ENCODE peak calls at places on chromosomes 13 and 19, in five cellular contexts. One of them, this sample, is unnamed.

GRCh38 chr13:21310220-21310619 is 133.8 kb downstream of the MRPL57 start:
- DNase-seq in colonic mucosa: no peak
- DNase-seq in stimulated activated CD4-positive, alpha-beta T cell treated with anti-CD3 and anti-CD28 coated beads, Interleukin-4, amount 100 ng/mL, for 1 hour: no peak
- DNase-seq in neural crest cell: no peak
- DNase-seq in choroid plexus epithelial cell: no peak
- DNase-seq in this sample: no peak

GRCh38 chr13:97932006-97932405 is 21.5 kb upstream of the IPO5 start:
- DNase-seq in colonic mucosa: no peak
- DNase-seq in stimulated activated CD4-positive, alpha-beta T cell treated with anti-CD3 and anti-CD28 coated beads, Interleukin-4, amount 100 ng/mL, for 1 hour: no peak
- DNase-seq in neural crest cell: no peak
- DNase-seq in choroid plexus epithelial cell: no peak
- DNase-seq in this sample: no peak

GRCh38 chr13:76871332-76871945 is 14.8 kb downstream of the KCTD12 start:
- DNase-seq in colonic mucosa: no peak
- DNase-seq in stimulated activated CD4-positive, alpha-beta T cell treated with anti-CD3 and anti-CD28 coated beads, Interleukin-4, amount 100 ng/mL, for 1 hour: no peak
- DNase-seq in neural crest cell: no peak
- DNase-seq in choroid plexus epithelial cell: no peak
- DNase-seq in this sample: no peak

GRCh38 chr13:92320323-92320722 is 906.3 kb upstream of the GPC6 start:
- DNase-seq in colonic mucosa: no peak
- DNase-seq in stimulated activated CD4-positive, alpha-beta T cell treated with anti-CD3 and anti-CD28 coated beads, Interleukin-4, amount 100 ng/mL, for 1 hour: no peak
- DNase-seq in neural crest cell: no peak
- DNase-seq in choroid plexus epithelial cell: no peak
- DNase-seq in this sample: no peak

GRCh38 chr19:290539-291521 is at the start of gene PLPP2:
- DNase-seq in colonic mucosa: peak
- DNase-seq in stimulated activated CD4-positive, alpha-beta T cell treated with anti-CD3 and anti-CD28 coated beads, Interleukin-4, amount 100 ng/mL, for 1 hour: peak
- DNase-seq in neural crest cell: no peak
- DNase-seq in choroid plexus epithelial cell: peak
- DNase-seq in this sample: peak

GRCh38 chr19:32908641-32909190 is 39.1 kb upstream of the SLC7A9 start:
- DNase-seq in colonic mucosa: no peak
- DNase-seq in stimulated activated CD4-positive, alpha-beta T cell treated with anti-CD3 and anti-CD28 coated beads, Interleukin-4, amount 100 ng/mL, for 1 hour: no peak
- DNase-seq in neural crest cell: no peak
- DNase-seq in choroid plexus epithelial cell: no peak
- DNase-seq in this sample: no peak

GRCh38 chr13:91369432-91369831 is 21.9 kb downstream of the MIR17HG start:
- DNase-seq in colonic mucosa: no peak
- DNase-seq in stimulated activated CD4-positive, alpha-beta T cell treated with anti-CD3 and anti-CD28 coated beads, Interleukin-4, amount 100 ng/mL, for 1 hour: peak
- DNase-seq in neural crest cell: no peak
- DNase-seq in choroid plexus epithelial cell: peak
- DNase-seq in this sample: peak

GRCh38 chr13:112446347-112446861 is 70.2 kb downstream of the SPACA7 start:
- DNase-seq in colonic mucosa: peak
- DNase-seq in stimulated activated CD4-positive, alpha-beta T cell treated with anti-CD3 and anti-CD28 coated beads, Interleukin-4, amount 100 ng/mL, for 1 hour: no peak
- DNase-seq in neural crest cell: no peak
- DNase-seq in choroid plexus epithelial cell: no peak
- DNase-seq in this sample: no peak

GRCh38 chr13:79874396-79875360 is 393.7 kb downstream of the NDFIP2 start:
- DNase-seq in colonic mucosa: no peak
- DNase-seq in stimulated activated CD4-positive, alpha-beta T cell treated with anti-CD3 and anti-CD28 coated beads, Interleukin-4, amount 100 ng/mL, for 1 hour: no peak
- DNase-seq in neural crest cell: no peak
- DNase-seq in choroid plexus epithelial cell: no peak
- DNase-seq in this sample: no peak

GRCh38 chr13:26977541-26977940 is 194.1 kb downstream of the USP12 start:
- DNase-seq in colonic mucosa: no peak
- DNase-seq in stimulated activated CD4-positive, alpha-beta T cell treated with anti-CD3 and anti-CD28 coated beads, Interleukin-4, amount 100 ng/mL, for 1 hour: no peak
- DNase-seq in neural crest cell: no peak
- DNase-seq in choroid plexus epithelial cell: no peak
- DNase-seq in this sample: no peak

GRCh38 chr13:114107686-114108081 is 24.7 kb downstream of the RASA3 start:
- DNase-seq in colonic mucosa: no peak
- DNase-seq in stimulated activated CD4-positive, alpha-beta T cell treated with anti-CD3 and anti-CD28 coated beads, Interleukin-4, amount 100 ng/mL, for 1 hour: no peak
- DNase-seq in neural crest cell: no peak
- DNase-seq in choroid plexus epithelial cell: peak
- DNase-seq in this sample: peak

GRCh38 chr19:53055117-53055516 is 10.6 kb downstream of the ERVV-2 start:
- DNase-seq in colonic mucosa: no peak
- DNase-seq in stimulated activated CD4-positive, alpha-beta T cell treated with anti-CD3 and anti-CD28 coated beads, Interleukin-4, amount 100 ng/mL, for 1 hour: no peak
- DNase-seq in neural crest cell: no peak
- DNase-seq in choroid plexus epithelial cell: peak
- DNase-seq in this sample: no peak

GRCh38 chr19:56765107-56765506 is 75.4 kb downstream of the PEG3 start:
- DNase-seq in colonic mucosa: peak
- DNase-seq in stimulated activated CD4-positive, alpha-beta T cell treated with anti-CD3 and anti-CD28 coated beads, Interleukin-4, amount 100 ng/mL, for 1 hour: peak
- DNase-seq in neural crest cell: no peak
- DNase-seq in choroid plexus epithelial cell: no peak
- DNase-seq in this sample: no peak

GRCh38 chr13:46728777-46729176 is 68.2 kb downstream of the ESD start:
- DNase-seq in colonic mucosa: no peak
- DNase-seq in stimulated activated CD4-positive, alpha-beta T cell treated with anti-CD3 and anti-CD28 coated beads, Interleukin-4, amount 100 ng/mL, for 1 hour: no peak
- DNase-seq in neural crest cell: no peak
- DNase-seq in choroid plexus epithelial cell: peak
- DNase-seq in this sample: no peak

GRCh38 chr19:53254451-53255341 is at the start of gene ZNF677:
- DNase-seq in colonic mucosa: peak
- DNase-seq in stimulated activated CD4-positive, alpha-beta T cell treated with anti-CD3 and anti-CD28 coated beads, Interleukin-4, amount 100 ng/mL, for 1 hour: peak
- DNase-seq in neural crest cell: peak
- DNase-seq in choroid plexus epithelial cell: peak
- DNase-seq in this sample: peak

GRCh38 chr19:38145627-38146026 is 78.4 kb downstream of the DPF1 start:
- DNase-seq in colonic mucosa: no peak
- DNase-seq in stimulated activated CD4-positive, alpha-beta T cell treated with anti-CD3 and anti-CD28 coated beads, Interleukin-4, amount 100 ng/mL, for 1 hour: no peak
- DNase-seq in neural crest cell: no peak
- DNase-seq in choroid plexus epithelial cell: peak
- DNase-seq in this sample: no peak

GRCh38 chr13:111031531-111031961 is 83.6 kb upstream of the ARHGEF7 start:
- DNase-seq in colonic mucosa: no peak
- DNase-seq in stimulated activated CD4-positive, alpha-beta T cell treated with anti-CD3 and anti-CD28 coated beads, Interleukin-4, amount 100 ng/mL, for 1 hour: no peak
- DNase-seq in neural crest cell: no peak
- DNase-seq in choroid plexus epithelial cell: peak
- DNase-seq in this sample: peak

GRCh38 chr13:35600137-35600536 is 123.6 kb upstream of the MAB21L1 start:
- DNase-seq in colonic mucosa: no peak
- DNase-seq in stimulated activated CD4-positive, alpha-beta T cell treated with anti-CD3 and anti-CD28 coated beads, Interleukin-4, amount 100 ng/mL, for 1 hour: no peak
- DNase-seq in neural crest cell: no peak
- DNase-seq in choroid plexus epithelial cell: peak
- DNase-seq in this sample: no peak

GRCh38 chr13:112859817-112860190 is 109.2 kb upstream of the MCF2L start:
- DNase-seq in colonic mucosa: no peak
- DNase-seq in stimulated activated CD4-positive, alpha-beta T cell treated with anti-CD3 and anti-CD28 coated beads, Interleukin-4, amount 100 ng/mL, for 1 hour: no peak
- DNase-seq in neural crest cell: no peak
- DNase-seq in choroid plexus epithelial cell: peak
- DNase-seq in this sample: peak

GRCh38 chr19:46206176-46206575 is 23.4 kb upstream of the IGFL1 start:
- DNase-seq in colonic mucosa: no peak
- DNase-seq in stimulated activated CD4-positive, alpha-beta T cell treated with anti-CD3 and anti-CD28 coated beads, Interleukin-4, amount 100 ng/mL, for 1 hour: no peak
- DNase-seq in neural crest cell: no peak
- DNase-seq in choroid plexus epithelial cell: no peak
- DNase-seq in this sample: no peak

GRCh38 chr13:34349091-34349722 is 531.3 kb downstream of the RFC3 start:
- DNase-seq in colonic mucosa: peak
- DNase-seq in stimulated activated CD4-positive, alpha-beta T cell treated with anti-CD3 and anti-CD28 coated beads, Interleukin-4, amount 100 ng/mL, for 1 hour: no peak
- DNase-seq in neural crest cell: no peak
- DNase-seq in choroid plexus epithelial cell: peak
- DNase-seq in this sample: peak

GRCh38 chr13:51817717-51818116 is 13.8 kb upstream of the DHRS12 start:
- DNase-seq in colonic mucosa: no peak
- DNase-seq in stimulated activated CD4-positive, alpha-beta T cell treated with anti-CD3 and anti-CD28 coated beads, Interleukin-4, amount 100 ng/mL, for 1 hour: no peak
- DNase-seq in neural crest cell: no peak
- DNase-seq in choroid plexus epithelial cell: no peak
- DNase-seq in this sample: no peak

GRCh38 chr19:44603201-44603945 is 10.0 kb upstream of the IGSF23 start:
- DNase-seq in colonic mucosa: no peak
- DNase-seq in stimulated activated CD4-positive, alpha-beta T cell treated with anti-CD3 and anti-CD28 coated beads, Interleukin-4, amount 100 ng/mL, for 1 hour: no peak
- DNase-seq in neural crest cell: no peak
- DNase-seq in choroid plexus epithelial cell: peak
- DNase-seq in this sample: peak

GRCh38 chr19:13484141-13484540 is 22.1 kb downstream of the CACNA1A start:
- DNase-seq in colonic mucosa: no peak
- DNase-seq in stimulated activated CD4-positive, alpha-beta T cell treated with anti-CD3 and anti-CD28 coated beads, Interleukin-4, amount 100 ng/mL, for 1 hour: no peak
- DNase-seq in neural crest cell: no peak
- DNase-seq in choroid plexus epithelial cell: no peak
- DNase-seq in this sample: no peak

This sample was measured in dermis blood vessel endothelial cell.